ENCODE peak calls at places on chromosomes 11 and 22, in ten cellular contexts. One of them, this sample, is unnamed.

GRCh38 chr22:17954200-17954859 is 70.0 kb downstream of the MICAL3 start:
- DNase-seq in HFFc6: no peak
- DNase-seq in esophagus squamous epithelium: no peak
- DNase-seq in lung: no peak
- DNase-seq in adrenal gland: no peak
- DNase-seq in upper lobe of left lung: peak; percentile 4
- DNase-seq in psoas muscle: no peak
- DNase-seq in RWPE1: no peak
- DNase-seq in osteocyte: no peak
- DNase-seq in sigmoid colon: peak; percentile 28
- DNase-seq in this sample: no peak

GRCh38 chr22:49727191-49727880 is 100.3 kb downstream of the BRD1 start:
- DNase-seq in HFFc6: no peak
- DNase-seq in esophagus squamous epithelium: no peak
- DNase-seq in lung: no peak
- DNase-seq in adrenal gland: no peak
- DNase-seq in upper lobe of left lung: no peak
- DNase-seq in psoas muscle: no peak
- DNase-seq in RWPE1: no peak
- DNase-seq in osteocyte: peak; percentile 81
- DNase-seq in sigmoid colon: no peak
- DNase-seq in this sample: peak; percentile 61

GRCh38 chr22:42814215-42814614 is 42.9 kb downstream of the ARFGAP3 start:
- DNase-seq in HFFc6: no peak
- DNase-seq in esophagus squamous epithelium: no peak
- DNase-seq in lung: peak; percentile 22
- DNase-seq in adrenal gland: no peak
- DNase-seq in upper lobe of left lung: no peak
- DNase-seq in psoas muscle: no peak
- DNase-seq in RWPE1: no peak
- DNase-seq in osteocyte: no peak
- DNase-seq in sigmoid colon: no peak
- DNase-seq in this sample: no peak

GRCh38 chr22:50236731-50237409 is 8.0 kb downstream of the TUBGCP6 start:
- DNase-seq in HFFc6: no peak
- DNase-seq in esophagus squamous epithelium: no peak
- DNase-seq in lung: no peak
- DNase-seq in adrenal gland: no peak
- DNase-seq in upper lobe of left lung: no peak
- DNase-seq in psoas muscle: no peak
- DNase-seq in RWPE1: no peak
- DNase-seq in osteocyte: no peak
- DNase-seq in sigmoid colon: no peak
- DNase-seq in this sample: no peak

GRCh38 chr11:67634366-67635230 is 4.9 kb upstream of the NUDT8 start:
- DNase-seq in HFFc6: no peak
- DNase-seq in esophagus squamous epithelium: no peak
- DNase-seq in lung: no peak
- DNase-seq in adrenal gland: no peak
- DNase-seq in upper lobe of left lung: no peak
- DNase-seq in psoas muscle: no peak
- DNase-seq in RWPE1: no peak
- DNase-seq in osteocyte: no peak
- DNase-seq in sigmoid colon: peak; percentile 54
- DNase-seq in this sample: no peak

GRCh38 chr11:117923773-117924172 is 5.4 kb downstream of the TMPRSS13 start:
- DNase-seq in HFFc6: peak; percentile 12
- DNase-seq in esophagus squamous epithelium: no peak
- DNase-seq in lung: no peak
- DNase-seq in adrenal gland: no peak
- DNase-seq in upper lobe of left lung: no peak
- DNase-seq in psoas muscle: no peak
- DNase-seq in RWPE1: no peak
- DNase-seq in osteocyte: no peak
- DNase-seq in sigmoid colon: peak; percentile 35
- DNase-seq in this sample: no peak

GRCh38 chr22:43133401-43133800 is 9.8 kb downstream of the MCAT start:
- DNase-seq in HFFc6: no peak
- DNase-seq in esophagus squamous epithelium: no peak
- DNase-seq in lung: no peak
- DNase-seq in adrenal gland: no peak
- DNase-seq in upper lobe of left lung: no peak
- DNase-seq in psoas muscle: no peak
- DNase-seq in RWPE1: no peak
- DNase-seq in osteocyte: no peak
- DNase-seq in sigmoid colon: no peak
- DNase-seq in this sample: no peak

GRCh38 chr11:47234669-47235075 is 13.9 kb downstream of the ACP2 start:
- DNase-seq in HFFc6: no peak
- DNase-seq in esophagus squamous epithelium: no peak
- DNase-seq in lung: peak; percentile 72
- DNase-seq in adrenal gland: peak; percentile 94
- DNase-seq in upper lobe of left lung: peak; percentile 62
- DNase-seq in psoas muscle: peak; percentile 57
- DNase-seq in RWPE1: no peak
- DNase-seq in osteocyte: no peak
- DNase-seq in sigmoid colon: peak; percentile 85
- DNase-seq in this sample: no peak

DNA sequence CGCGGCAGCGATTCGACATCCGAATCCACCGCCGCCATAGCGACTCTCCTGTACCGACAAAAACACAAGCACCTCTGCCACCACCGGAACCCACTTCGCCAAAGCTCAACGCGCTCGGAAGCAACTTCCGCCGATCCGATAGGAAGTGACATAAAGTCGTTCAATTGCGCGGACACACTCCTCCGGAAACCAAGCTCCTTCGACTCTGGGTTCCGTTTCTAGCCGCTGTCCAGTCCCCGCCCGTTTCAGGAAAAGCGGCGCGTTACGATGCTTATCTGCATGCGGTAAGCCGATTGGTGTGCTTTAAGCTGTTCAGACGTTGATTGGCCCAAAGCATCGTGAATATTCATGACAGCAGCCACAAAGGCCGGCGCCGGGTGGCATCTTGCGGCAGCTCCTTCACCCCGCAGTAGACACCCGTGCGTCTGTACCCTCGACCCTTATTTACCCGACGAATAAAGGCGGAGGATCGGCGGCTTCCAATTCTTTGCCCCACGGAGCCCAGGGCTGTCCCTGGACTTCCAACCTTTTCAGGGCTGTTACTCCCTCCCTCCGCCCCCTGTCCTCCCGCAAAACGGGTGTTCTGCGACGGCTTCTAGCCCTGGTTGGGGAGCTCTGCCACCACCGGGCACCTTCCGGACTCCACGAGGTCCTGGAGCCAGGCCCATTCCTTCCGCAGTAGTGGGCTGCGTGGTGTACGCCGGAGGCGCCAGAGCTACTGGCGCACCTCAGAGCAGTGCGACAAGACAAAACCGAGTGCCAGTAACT is at the start of gene TUT1:
- DNase-seq in HFFc6: peak; percentile 99
- DNase-seq in esophagus squamous epithelium: peak; percentile 89
- DNase-seq in lung: peak; percentile 97
- DNase-seq in adrenal gland: peak; percentile 99
- DNase-seq in upper lobe of left lung: peak; percentile 99
- DNase-seq in psoas muscle: peak; percentile 97
- DNase-seq in RWPE1: peak; percentile 89
- DNase-seq in osteocyte: peak; percentile 98
- DNase-seq in sigmoid colon: peak; percentile 99
- DNase-seq in this sample: peak; percentile 94
- TF ChIP-seq CTCF in HFFc6: peak; percentile 23
- TF ChIP-seq CTCF in esophagus squamous epithelium: peak; percentile 20
- TF ChIP-seq CTCF in lung: no peak
- TF ChIP-seq CTCF in adrenal gland: no peak
- TF ChIP-seq CTCF in upper lobe of left lung: peak; percentile 21
- TF ChIP-seq CTCF in psoas muscle: no peak
- TF ChIP-seq CTCF in RWPE1: no peak
- TF ChIP-seq CTCF in osteocyte: peak; percentile 4
- TF ChIP-seq CTCF in sigmoid colon: no peak
- TF ChIP-seq CTCF in this sample: no peak

GRCh38 chr11:65615950-65616574 is 486 bp downstream of the PCNX3 start:
- DNase-seq in HFFc6: no peak
- DNase-seq in esophagus squamous epithelium: no peak
- DNase-seq in lung: no peak
- DNase-seq in adrenal gland: no peak
- DNase-seq in upper lobe of left lung: no peak
- DNase-seq in psoas muscle: no peak
- DNase-seq in RWPE1: no peak
- DNase-seq in osteocyte: no peak
- DNase-seq in sigmoid colon: no peak
- DNase-seq in this sample: no peak

GRCh38 chr11:65616575-65617001 is 1.0 kb downstream of the PCNX3 start:
- DNase-seq in HFFc6: no peak
- DNase-seq in esophagus squamous epithelium: no peak
- DNase-seq in lung: no peak
- DNase-seq in adrenal gland: no peak
- DNase-seq in upper lobe of left lung: no peak
- DNase-seq in psoas muscle: no peak
- DNase-seq in RWPE1: no peak
- DNase-seq in osteocyte: no peak
- DNase-seq in sigmoid colon: no peak
- DNase-seq in this sample: no peak

GRCh38 chr11:65613091-65613928 is 711 bp downstream of the MAP3K11 start:
- DNase-seq in HFFc6: no peak
- DNase-seq in esophagus squamous epithelium: no peak
- DNase-seq in lung: no peak
- DNase-seq in adrenal gland: no peak
- DNase-seq in upper lobe of left lung: no peak
- DNase-seq in psoas muscle: peak; percentile 75
- DNase-seq in RWPE1: no peak
- DNase-seq in osteocyte: no peak
- DNase-seq in sigmoid colon: no peak
- DNase-seq in this sample: no peak

GRCh38 chr11:65617136-65617850 is 1.7 kb downstream of the PCNX3 start:
- DNase-seq in HFFc6: no peak
- DNase-seq in esophagus squamous epithelium: no peak
- DNase-seq in lung: no peak
- DNase-seq in adrenal gland: no peak
- DNase-seq in upper lobe of left lung: no peak
- DNase-seq in psoas muscle: no peak
- DNase-seq in RWPE1: no peak
- DNase-seq in osteocyte: no peak
- DNase-seq in sigmoid colon: no peak
- DNase-seq in this sample: no peak

DNA sequence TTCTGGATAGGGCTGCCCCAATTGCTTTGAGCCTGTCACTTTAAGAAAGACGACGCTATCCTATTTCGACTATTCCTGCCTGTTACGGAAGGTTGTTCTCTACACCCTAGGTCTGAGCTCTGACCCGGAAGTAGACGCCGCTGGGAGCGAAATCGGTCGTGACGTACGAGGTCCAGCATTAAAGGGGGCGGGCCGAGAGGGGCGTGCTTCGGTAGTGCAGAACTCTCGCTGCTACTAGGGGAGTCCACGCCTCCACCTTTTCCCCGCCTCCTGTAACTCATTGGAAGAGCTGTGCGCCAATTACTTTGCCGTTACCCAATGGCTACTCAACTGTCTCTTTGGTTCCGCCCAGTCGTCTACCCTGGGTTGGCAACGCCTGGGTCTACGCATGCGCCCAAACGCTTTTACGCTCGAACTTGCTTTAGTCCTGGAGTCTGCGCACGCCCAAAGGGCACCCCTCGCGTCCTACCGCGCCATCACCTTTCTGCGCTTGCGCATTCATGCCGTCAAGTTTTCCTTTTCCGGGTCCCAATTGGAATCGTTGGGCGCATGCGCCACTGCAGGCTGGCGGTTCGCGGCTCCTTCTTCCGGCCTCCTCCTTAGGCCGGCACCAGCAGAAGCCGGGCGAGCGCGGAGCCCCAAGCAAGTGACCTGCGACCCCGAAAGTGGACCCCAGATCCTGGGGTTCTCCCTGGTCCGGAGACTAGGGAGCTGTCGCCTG is at the start of gene PCNX3:
- DNase-seq in HFFc6: peak; percentile 100
- DNase-seq in esophagus squamous epithelium: peak; percentile 99
- DNase-seq in lung: peak; percentile 100
- DNase-seq in adrenal gland: peak; percentile 100
- DNase-seq in upper lobe of left lung: peak; percentile 100
- DNase-seq in psoas muscle: peak; percentile 100
- DNase-seq in RWPE1: peak; percentile 100
- DNase-seq in osteocyte: peak; percentile 100
- DNase-seq in sigmoid colon: peak; percentile 100
- DNase-seq in this sample: peak; percentile 100
- TF ChIP-seq CTCF in HFFc6: no peak
- TF ChIP-seq CTCF in esophagus squamous epithelium: no peak
- TF ChIP-seq CTCF in lung: peak; percentile 65
- TF ChIP-seq CTCF in adrenal gland: no peak
- TF ChIP-seq CTCF in upper lobe of left lung: peak; percentile 28
- TF ChIP-seq CTCF in psoas muscle: no peak
- TF ChIP-seq CTCF in RWPE1: no peak
- TF ChIP-seq CTCF in osteocyte: no peak
- TF ChIP-seq CTCF in sigmoid colon: no peak
- TF ChIP-seq CTCF in this sample: no peak

DNA sequence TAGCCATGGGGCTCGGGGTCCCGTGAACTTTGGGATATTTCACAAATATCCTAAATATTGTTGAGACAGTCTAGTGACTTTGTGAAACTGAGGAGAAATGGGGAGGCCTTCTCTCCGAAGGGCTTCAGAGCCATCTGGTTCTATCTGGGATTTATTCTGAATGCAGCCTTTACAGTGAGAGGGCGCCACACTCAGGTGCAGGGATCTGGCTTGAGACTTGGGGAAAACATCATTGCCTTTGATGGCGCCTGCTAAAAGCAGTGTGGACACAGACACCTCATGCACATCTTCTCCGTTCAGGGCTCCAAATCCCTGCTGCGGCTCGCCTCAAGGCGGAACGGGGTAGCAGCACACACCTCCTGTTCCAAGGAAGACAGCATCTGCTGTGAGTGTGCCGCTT is 37.2 kb upstream of the OLFML1 start:
- DNase-seq in HFFc6: no peak
- DNase-seq in esophagus squamous epithelium: no peak
- DNase-seq in lung: no peak
- DNase-seq in adrenal gland: no peak
- DNase-seq in upper lobe of left lung: no peak
- DNase-seq in psoas muscle: no peak
- DNase-seq in RWPE1: no peak
- DNase-seq in osteocyte: no peak
- DNase-seq in sigmoid colon: no peak
- DNase-seq in this sample: no peak
- TF ChIP-seq CTCF in HFFc6: peak; percentile 13
- TF ChIP-seq CTCF in esophagus squamous epithelium: no peak
- TF ChIP-seq CTCF in lung: no peak
- TF ChIP-seq CTCF in adrenal gland: no peak
- TF ChIP-seq CTCF in upper lobe of left lung: no peak
- TF ChIP-seq CTCF in psoas muscle: no peak
- TF ChIP-seq CTCF in RWPE1: no peak
- TF ChIP-seq CTCF in osteocyte: no peak
- TF ChIP-seq CTCF in sigmoid colon: no peak
- TF ChIP-seq CTCF in this sample: no peak

DNA sequence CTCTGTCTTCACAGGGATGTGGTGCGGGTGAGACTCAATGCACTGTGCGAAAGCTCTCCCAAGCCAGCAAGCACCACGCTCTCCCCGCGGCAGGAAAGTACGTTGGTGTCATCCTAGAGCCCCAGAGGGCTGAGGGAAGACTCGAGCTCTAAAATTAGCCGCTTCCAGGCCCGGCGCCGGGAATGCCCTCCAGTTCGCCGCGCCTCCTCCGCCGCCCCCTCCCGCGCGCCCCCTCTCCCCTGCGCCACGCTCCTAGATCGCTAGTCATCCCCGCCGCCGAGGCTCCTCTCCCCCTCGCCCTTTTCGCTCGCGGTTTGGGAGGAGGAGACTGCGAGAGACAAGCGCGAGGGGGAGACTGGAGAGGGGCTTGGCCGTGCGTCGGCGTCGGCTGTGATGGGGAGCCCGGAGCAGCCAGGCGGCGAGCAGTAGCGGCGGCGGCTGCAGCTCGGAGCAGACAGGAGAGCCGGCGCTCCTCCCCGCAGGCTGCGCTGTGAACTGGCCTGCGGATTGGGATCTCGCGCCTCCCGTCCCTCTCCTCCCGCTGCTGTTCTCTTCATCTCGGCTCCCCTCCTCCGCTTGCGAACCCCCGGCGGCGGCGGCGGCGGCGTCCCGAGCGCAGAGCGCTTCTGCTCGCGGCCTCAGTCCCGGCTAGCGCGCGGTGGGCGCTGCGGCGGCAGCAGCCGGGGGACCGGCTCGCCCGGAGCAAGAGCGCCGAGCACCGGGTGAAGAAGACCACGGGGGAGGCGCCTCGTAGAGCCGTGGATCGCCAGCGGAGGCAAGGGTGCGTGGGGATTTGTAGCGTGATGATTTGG is at the start of gene FAT3:
- DNase-seq in HFFc6: peak; percentile 33
- DNase-seq in esophagus squamous epithelium: no peak
- DNase-seq in lung: no peak
- DNase-seq in adrenal gland: no peak
- DNase-seq in upper lobe of left lung: no peak
- DNase-seq in psoas muscle: peak; percentile 60
- DNase-seq in RWPE1: peak; percentile 30
- DNase-seq in osteocyte: peak; percentile 87
- DNase-seq in sigmoid colon: peak; percentile 68
- DNase-seq in this sample: peak; percentile 87
- TF ChIP-seq CTCF in HFFc6: no peak
- TF ChIP-seq CTCF in esophagus squamous epithelium: no peak
- TF ChIP-seq CTCF in lung: no peak
- TF ChIP-seq CTCF in adrenal gland: no peak
- TF ChIP-seq CTCF in upper lobe of left lung: no peak
- TF ChIP-seq CTCF in psoas muscle: no peak
- TF ChIP-seq CTCF in RWPE1: no peak
- TF ChIP-seq CTCF in osteocyte: no peak
- TF ChIP-seq CTCF in sigmoid colon: no peak
- TF ChIP-seq CTCF in this sample: peak; percentile 24

This sample was measured in type B pancreatic cell.